ENCODE peak calls at places on chromosomes 5 and 9, in five cellular contexts. One of them, this sample, is unnamed.

GRCh38 chr9:75830303-75830702 is 60.2 kb upstream of the PCSK5 start:
- DNase-seq in uterus: no peak
- DNase-seq in transverse colon: no peak
- DNase-seq in vagina: no peak
- DNase-seq in tibial nerve: no peak
- DNase-seq in this sample: no peak

GRCh38 chr9:124347206-124347967 is 67.9 kb downstream of the PSMB7 start:
- DNase-seq in uterus: no peak
- DNase-seq in transverse colon: no peak
- DNase-seq in vagina: no peak
- DNase-seq in tibial nerve: no peak
- DNase-seq in this sample: no peak

GRCh38 chr5:52684056-52684455 is 103.7 kb upstream of the ITGA1 start:
- DNase-seq in uterus: no peak
- DNase-seq in transverse colon: no peak
- DNase-seq in vagina: no peak
- DNase-seq in tibial nerve: no peak
- DNase-seq in this sample: no peak

GRCh38 chr9:114299286-114300152 is 23.4 kb upstream of the ORM1 start:
- DNase-seq in uterus: peak; percentile 5
- DNase-seq in transverse colon: peak; percentile 2
- DNase-seq in vagina: peak; percentile 88
- DNase-seq in tibial nerve: no peak
- DNase-seq in this sample: no peak

GRCh38 chr9:76373777-76374474 is 20.3 kb downstream of the RFK start:
- DNase-seq in uterus: no peak
- DNase-seq in transverse colon: no peak
- DNase-seq in vagina: no peak
- DNase-seq in tibial nerve: no peak
- DNase-seq in this sample: no peak

GRCh38 chr5:11525020-11525419 is 379.2 kb downstream of the CTNND2 start:
- DNase-seq in uterus: no peak
- DNase-seq in transverse colon: no peak
- DNase-seq in vagina: no peak
- DNase-seq in tibial nerve: no peak
- DNase-seq in this sample: no peak

GRCh38 chr9:101311759-101312420 is 72.9 kb downstream of the BAAT start:
- DNase-seq in uterus: no peak
- DNase-seq in transverse colon: no peak
- DNase-seq in vagina: no peak
- DNase-seq in tibial nerve: peak; percentile 44
- DNase-seq in this sample: no peak

GRCh38 chr9:108271646-108272349 is 584.0 kb downstream of the ACTL7B start:
- DNase-seq in uterus: peak; percentile 30
- DNase-seq in transverse colon: peak; percentile 66
- DNase-seq in vagina: no peak
- DNase-seq in tibial nerve: no peak
- DNase-seq in this sample: no peak

GRCh38 chr5:169686137-169686536 is 49.1 kb downstream of the DOCK2 start:
- DNase-seq in uterus: no peak
- DNase-seq in transverse colon: no peak
- DNase-seq in vagina: no peak
- DNase-seq in tibial nerve: no peak
- DNase-seq in this sample: no peak

GRCh38 chr5:140253985-140254384 is 48.9 kb downstream of the PFDN1 start:
- DNase-seq in uterus: no peak
- DNase-seq in transverse colon: peak; percentile 69
- DNase-seq in vagina: no peak
- DNase-seq in tibial nerve: no peak
- DNase-seq in this sample: no peak

GRCh38 chr9:129482521-129483466 is 138.1 kb downstream of the C9orf50 start:
- DNase-seq in uterus: peak; percentile 96
- DNase-seq in transverse colon: peak; percentile 85
- DNase-seq in vagina: no peak
- DNase-seq in tibial nerve: peak; percentile 95
- DNase-seq in this sample: peak; percentile 67

GRCh38 chr5:10857333-10857723 is 96.3 kb upstream of the DAP start:
- DNase-seq in uterus: no peak
- DNase-seq in transverse colon: no peak
- DNase-seq in vagina: no peak
- DNase-seq in tibial nerve: no peak
- DNase-seq in this sample: no peak

GRCh38 chr9:86079421-86080111 is 19.8 kb downstream of the GOLM1 start:
- DNase-seq in uterus: peak; percentile 50
- DNase-seq in transverse colon: no peak
- DNase-seq in vagina: no peak
- DNase-seq in tibial nerve: no peak
- DNase-seq in this sample: no peak

GRCh38 chr9:21381752-21382339 is 3.4 kb downstream of the IFNA2 start:
- DNase-seq in uterus: no peak
- DNase-seq in transverse colon: no peak
- DNase-seq in vagina: no peak
- DNase-seq in tibial nerve: no peak
- DNase-seq in this sample: no peak

GRCh38 chr5:112077180-112077579 is 320.2 kb upstream of the NREP start:
- DNase-seq in uterus: no peak
- DNase-seq in transverse colon: no peak
- DNase-seq in vagina: no peak
- DNase-seq in tibial nerve: no peak
- DNase-seq in this sample: no peak

GRCh38 chr9:112059145-112059979 is 115.7 kb downstream of the SUSD1 start:
- DNase-seq in uterus: no peak
- DNase-seq in transverse colon: peak; percentile 55
- DNase-seq in vagina: no peak
- DNase-seq in tibial nerve: peak; percentile 29
- DNase-seq in this sample: no peak

GRCh38 chr5:33788922-33789321 is 102.9 kb downstream of the ADAMTS12 start:
- DNase-seq in uterus: no peak
- DNase-seq in transverse colon: no peak
- DNase-seq in vagina: no peak
- DNase-seq in tibial nerve: no peak
- DNase-seq in this sample: no peak

GRCh38 chr9:93097496-93098205 is 1.6 kb downstream of the CARD19 start:
- DNase-seq in uterus: peak; percentile 43
- DNase-seq in transverse colon: peak; percentile 42
- DNase-seq in vagina: no peak
- DNase-seq in tibial nerve: no peak
- DNase-seq in this sample: peak; percentile 28

GRCh38 chr9:105296889-105297288 is 52.4 kb downstream of the SLC44A1 start:
- DNase-seq in uterus: no peak
- DNase-seq in transverse colon: no peak
- DNase-seq in vagina: no peak
- DNase-seq in tibial nerve: no peak
- DNase-seq in this sample: no peak

GRCh38 chr5:148729182-148729581 is 74.9 kb upstream of the HTR4 start:
- DNase-seq in uterus: no peak
- DNase-seq in transverse colon: peak; percentile 15
- DNase-seq in vagina: no peak
- DNase-seq in tibial nerve: no peak
- DNase-seq in this sample: no peak

GRCh38 chr9:79955300-79955699 is 383.5 kb downstream of the TLE4 start:
- DNase-seq in uterus: no peak
- DNase-seq in transverse colon: no peak
- DNase-seq in vagina: no peak
- DNase-seq in tibial nerve: no peak
- DNase-seq in this sample: no peak

GRCh38 chr9:95078934-95079333 is 238.6 kb downstream of the FANCC start:
- DNase-seq in uterus: peak; percentile 11
- DNase-seq in transverse colon: no peak
- DNase-seq in vagina: no peak
- DNase-seq in tibial nerve: no peak
- DNase-seq in this sample: peak; percentile 21

GRCh38 chr9:130030821-130031481 is 12.0 kb downstream of the FNBP1 start:
- DNase-seq in uterus: no peak
- DNase-seq in transverse colon: no peak
- DNase-seq in vagina: no peak
- DNase-seq in tibial nerve: no peak
- DNase-seq in this sample: no peak

GRCh38 chr5:43227655-43228054 is 35.6 kb downstream of the NIM1K start:
- DNase-seq in uterus: no peak
- DNase-seq in transverse colon: no peak
- DNase-seq in vagina: no peak
- DNase-seq in tibial nerve: no peak
- DNase-seq in this sample: no peak

GRCh38 chr5:150540615-150541396 is 32.9 kb downstream of the NDST1 start:
- DNase-seq in uterus: peak; percentile 73
- DNase-seq in transverse colon: peak; percentile 37
- DNase-seq in vagina: no peak
- DNase-seq in tibial nerve: no peak
- DNase-seq in this sample: no peak

GRCh38 chr5:167759411-167759821 is 532.0 kb upstream of the WWC1 start:
- DNase-seq in uterus: no peak
- DNase-seq in transverse colon: no peak
- DNase-seq in vagina: no peak
- DNase-seq in tibial nerve: no peak
- DNase-seq in this sample: no peak

GRCh38 chr9:79939819-79940218 is 368.1 kb downstream of the TLE4 start:
- DNase-seq in uterus: no peak
- DNase-seq in transverse colon: no peak
- DNase-seq in vagina: no peak
- DNase-seq in tibial nerve: no peak
- DNase-seq in this sample: no peak

GRCh38 chr5:155017610-155018009 is 4.1 kb downstream of the KIF4B start:
- DNase-seq in uterus: no peak
- DNase-seq in transverse colon: no peak
- DNase-seq in vagina: no peak
- DNase-seq in tibial nerve: no peak
- DNase-seq in this sample: no peak

GRCh38 chr5:9546973-9547947 is 1.4 kb upstream of the SEMA5A start:
- DNase-seq in uterus: no peak
- DNase-seq in transverse colon: peak; percentile 55
- DNase-seq in vagina: no peak
- DNase-seq in tibial nerve: no peak
- DNase-seq in this sample: no peak

GRCh38 chr9:118192807-118193206 is 488.6 kb downstream of the TLR4 start:
- DNase-seq in uterus: no peak
- DNase-seq in transverse colon: no peak
- DNase-seq in vagina: no peak
- DNase-seq in tibial nerve: no peak
- DNase-seq in this sample: no peak

GRCh38 chr5:158807947-158808346 is 291.8 kb downstream of the EBF1 start:
- DNase-seq in uterus: no peak
- DNase-seq in transverse colon: no peak
- DNase-seq in vagina: no peak
- DNase-seq in tibial nerve: no peak
- DNase-seq in this sample: no peak

GRCh38 chr5:39394946-39395345 is 29.8 kb downstream of the DAB2 start:
- DNase-seq in uterus: no peak
- DNase-seq in transverse colon: no peak
- DNase-seq in vagina: no peak
- DNase-seq in tibial nerve: no peak
- DNase-seq in this sample: no peak

GRCh38 chr9:128078504-128079434 is 10.7 kb downstream of the SLC25A25 start:
- DNase-seq in uterus: no peak
- DNase-seq in transverse colon: peak; percentile 62
- DNase-seq in vagina: no peak
- DNase-seq in tibial nerve: no peak
- DNase-seq in this sample: peak; percentile 65

GRCh38 chr5:123949807-123950206 is 437.8 kb downstream of the CSNK1G3 start:
- DNase-seq in uterus: no peak
- DNase-seq in transverse colon: no peak
- DNase-seq in vagina: no peak
- DNase-seq in tibial nerve: no peak
- DNase-seq in this sample: no peak
- TF ChIP-seq CTCF in uterus: no peak
- TF ChIP-seq CTCF in transverse colon: no peak
- TF ChIP-seq CTCF in vagina: no peak
- TF ChIP-seq CTCF in tibial nerve: no peak
- TF ChIP-seq CTCF in this sample: no peak

DNA sequence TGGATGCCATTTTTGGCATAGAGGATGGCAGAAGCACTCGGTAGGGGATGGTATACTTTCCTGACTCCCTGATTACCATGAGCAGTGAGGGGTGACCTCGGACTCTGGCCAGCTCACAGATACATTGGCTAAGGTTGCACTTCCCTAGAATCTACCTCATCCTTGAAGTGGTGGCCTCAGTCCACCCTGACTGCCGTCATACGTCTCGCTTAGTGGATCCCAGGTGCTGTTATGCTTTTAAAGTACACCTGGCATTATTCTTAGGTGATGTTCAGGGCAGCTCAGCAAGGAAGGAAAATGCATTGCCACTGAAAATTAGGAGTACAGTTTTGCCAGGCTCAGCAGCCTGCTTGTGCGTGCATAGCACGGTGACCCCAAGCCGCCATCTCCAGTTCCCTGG is 87.3 kb downstream of the SYK start:
- DNase-seq in uterus: no peak
- DNase-seq in transverse colon: no peak
- DNase-seq in vagina: peak; percentile 55
- DNase-seq in tibial nerve: no peak
- DNase-seq in this sample: no peak
- H3K36me3 ChIP-seq in uterus: no peaks in the 10 kb centered on the region
- H3K36me3 ChIP-seq in transverse colon: peaks cover 25% of the 10 kb centered on the region
- H3K36me3 ChIP-seq in vagina: no peaks in the 10 kb centered on the region
- H3K36me3 ChIP-seq in tibial nerve: peaks cover 45% of the 10 kb centered on the region
- H3K36me3 ChIP-seq in this sample: no peaks in the 10 kb centered on the region

GRCh38 chr5:135880278-135880677 is 15.4 kb downstream of the IL9 start:
- DNase-seq in uterus: no peak
- DNase-seq in transverse colon: peak; percentile 16
- DNase-seq in vagina: no peak
- DNase-seq in tibial nerve: no peak
- DNase-seq in this sample: no peak
- TF ChIP-seq CTCF in uterus: no peak
- TF ChIP-seq CTCF in transverse colon: no peak
- TF ChIP-seq CTCF in vagina: no peak
- TF ChIP-seq CTCF in tibial nerve: no peak
- TF ChIP-seq CTCF in this sample: no peak

GRCh38 chr5:176492431-176492830 is 44.2 kb downstream of the FAF2 start:
- DNase-seq in uterus: no peak
- DNase-seq in transverse colon: no peak
- DNase-seq in vagina: no peak
- DNase-seq in tibial nerve: no peak
- DNase-seq in this sample: no peak

GRCh38 chr5:176491901-176492300 is 43.7 kb downstream of the FAF2 start:
- DNase-seq in uterus: no peak
- DNase-seq in transverse colon: no peak
- DNase-seq in vagina: no peak
- DNase-seq in tibial nerve: no peak
- DNase-seq in this sample: no peak

GRCh38 chr5:176489077-176489476 is 40.9 kb downstream of the FAF2 start:
- DNase-seq in uterus: no peak
- DNase-seq in transverse colon: no peak
- DNase-seq in vagina: no peak
- DNase-seq in tibial nerve: no peak
- DNase-seq in this sample: no peak

GRCh38 chr5:176491056-176491646 is 43.0 kb downstream of the FAF2 start:
- DNase-seq in uterus: no peak
- DNase-seq in transverse colon: no peak
- DNase-seq in vagina: no peak
- DNase-seq in tibial nerve: no peak
- DNase-seq in this sample: no peak

DNA sequence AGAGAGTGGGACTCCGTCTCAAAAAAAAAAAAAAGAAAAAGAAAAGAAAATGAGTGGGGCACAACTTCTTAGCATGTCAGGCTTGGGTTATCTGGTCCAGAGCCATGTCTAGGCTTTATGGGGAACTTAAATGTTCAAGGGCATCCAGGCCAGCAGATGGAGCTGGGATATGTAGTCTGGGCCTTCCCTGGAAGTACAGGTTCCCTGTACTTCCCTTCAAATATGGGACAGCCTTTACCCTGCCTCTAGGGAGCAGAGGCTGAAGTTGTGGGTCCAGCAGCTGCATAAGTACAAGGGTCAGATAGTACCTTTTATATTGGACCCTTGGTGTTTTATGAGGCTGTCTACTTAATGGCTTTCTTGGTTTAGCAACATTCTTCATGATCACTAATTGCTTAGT is 42.1 kb downstream of the FAF2 start:
- DNase-seq in uterus: no peak
- DNase-seq in transverse colon: no peak
- DNase-seq in vagina: no peak
- DNase-seq in tibial nerve: no peak
- DNase-seq in this sample: no peak
- H3K36me3 ChIP-seq in uterus: no peaks in the 10 kb centered on the region
- H3K36me3 ChIP-seq in transverse colon: peaks cover 66% of the 10 kb centered on the region
- H3K36me3 ChIP-seq in vagina: no peaks in the 10 kb centered on the region
- H3K36me3 ChIP-seq in tibial nerve: peaks cover 91% of the 10 kb centered on the region
- H3K36me3 ChIP-seq in this sample: peaks cover 89% of the 10 kb centered on the region

This sample was measured in gastrocnemius medialis.